ENCODE peak calls at places on chromosome 1, in six cellular contexts. K is upper lobe of right lung, V is transverse colon, G is stomach, A is breast epithelium, X is thoracic aorta. U is an unnamed sample.

GRCh38 chr1:226655251-226656163 is 83.6 kb downstream of the ITPKB start:
- DNase-seq in X (no peak), K (no peak), G (no peak), A (no peak), V (no peak), U (no peak)

GRCh38 chr1:57947471-57947870 is 523.6 kb upstream of the DAB1 start:
- DNase-seq in K (no peak), A (no peak), V (no peak), G (no peak), X (no peak), U (no peak)

GRCh38 chr1:197911172-197911856 is 5.9 kb upstream of the LHX9 start:
- DNase-seq in G (no peak), V (no peak), K (no peak), A (no peak), X (no peak), U (no peak)

GRCh38 chr1:181531951-181532640 is 48.8 kb downstream of the CACNA1E start:
- DNase-seq in V (no peak), X (no peak), A (no peak), K (no peak), G (no peak), U (no peak)

GRCh38 chr1:74790453-74790852 is 57.5 kb downstream of the TYW3 start:
- DNase-seq in V (no peak), G (no peak), K (no peak), X (no peak), A (no peak), U (peak; percentile 42)

GRCh38 chr1:201557572-201557958 is 18.6 kb downstream of the NAV1 start:
- DNase-seq in G (no peak), K (no peak), A (no peak), V (no peak), X (no peak), U (no peak)

GRCh38 chr1:18091660-18092446 is 15.7 kb upstream of the IGSF21 start:
- DNase-seq in G (no peak), X (peak; percentile 44), V (no peak), K (no peak), A (no peak), U (peak; percentile 19)

GRCh38 chr1:32991819-32992488 is 27.3 kb upstream of the RNF19B start:
- DNase-seq in A (no peak), K (no peak), X (no peak), V (no peak), G (no peak), U (no peak)

GRCh38 chr1:180691322-180691721 is 59.5 kb downstream of the XPR1 start:
- DNase-seq in X (no peak), K (no peak), G (no peak), A (no peak), V (no peak), U (no peak)

GRCh38 chr1:31790140-31790539 is 25.7 kb downstream of the SPOCD1 start:
- DNase-seq in V (no peak), X (no peak), K (peak; percentile 57), A (no peak), G (no peak), U (no peak)

GRCh38 chr1:222335586-222335985 is 212.3 kb downstream of the HHIPL2 start:
- DNase-seq in G (no peak), V (no peak), A (no peak), K (no peak), X (no peak), U (no peak)

GRCh38 chr1:12518956-12519707 is 98.9 kb downstream of the DHRS3 start:
- DNase-seq in X (no peak), V (peak; percentile 62), G (no peak), K (no peak), A (no peak), U (peak; percentile 26)

GRCh38 chr1:46532498-46533178 is 18.8 kb downstream of the KNCN start:
- DNase-seq in K (peak; percentile 85), V (peak; percentile 63), X (no peak), A (no peak), G (peak; percentile 64), U (no peak)

GRCh38 chr1:92957020-92957734 is 4.1 kb downstream of the DIPK1A start:
- DNase-seq in K (no peak), V (no peak), X (no peak), G (no peak), A (no peak), U (no peak)

GRCh38 chr1:157438236-157439012 is 113.9 kb downstream of the FCRL5 start:
- DNase-seq in X (no peak), A (no peak), G (no peak), K (no peak), V (no peak), U (no peak)

GRCh38 chr1:84973493-84974334 is 23.2 kb downstream of the MCOLN2 start:
- DNase-seq in G (no peak), A (no peak), K (no peak), X (no peak), V (no peak), U (no peak)

GRCh38 chr1:61247881-61248752 is 165.8 kb downstream of the NFIA start:
- DNase-seq in K (no peak), V (no peak), X (no peak), A (no peak), G (no peak), U (no peak)

GRCh38 chr1:45974541-45975269 is 157.7 kb downstream of the PIK3R3 start:
- DNase-seq in V (peak; percentile 46), G (no peak), K (no peak), A (no peak), X (no peak), U (peak; percentile 39)

GRCh38 chr1:178502856-178503255 is 6.1 kb upstream of the CLEC20A start:
- DNase-seq in G (no peak), X (no peak), V (no peak), K (no peak), A (no peak), U (no peak)

GRCh38 chr1:99808391-99809115 is 41.6 kb upstream of the AGL start:
- DNase-seq in K (no peak), V (peak; percentile 11), A (no peak), G (no peak), X (no peak), U (peak; percentile 79)

GRCh38 chr1:181704556-181704955 is 221.2 kb downstream of the CACNA1E start:
- DNase-seq in K (no peak), X (no peak), G (no peak), V (no peak), A (no peak), U (no peak)

GRCh38 chr1:248622491-248623106 is 12.3 kb downstream of the OR2T11 start:
- DNase-seq in K (no peak), G (no peak), A (no peak), X (no peak), V (no peak), U (no peak)

GRCh38 chr1:1157914-1158710 is 15.6 kb upstream of the TTLL10 start:
- DNase-seq in K (peak; percentile 82), V (peak; percentile 86), X (no peak), G (peak; percentile 83), A (peak; percentile 69), U (no peak)

GRCh38 chr1:220902916-220903315 is 23.7 kb downstream of the HLX start:
- DNase-seq in V (no peak), G (no peak), K (no peak), A (no peak), X (no peak), U (no peak)

GRCh38 chr1:49448200-49448599 is 575.6 kb downstream of the AGBL4 start:
- DNase-seq in V (no peak), K (no peak), G (no peak), A (no peak), X (no peak), U (no peak)

GRCh38 chr1:65423884-65424655 is 3.6 kb downstream of the LEPR start:
- DNase-seq in G (no peak), X (no peak), A (no peak), V (no peak), K (no peak), U (peak; percentile 89)

GRCh38 chr1:219174672-219175564 is 1.2 kb downstream of the LYPLAL1 start:
- DNase-seq in V (peak; percentile 10), K (no peak), A (peak; percentile 24), X (no peak), G (no peak), U (peak; percentile 53)

GRCh38 chr1:4468386-4468785 is 186.0 kb upstream of the AJAP1 start:
- DNase-seq in A (no peak), K (no peak), X (no peak), G (no peak), V (no peak), U (no peak)

GRCh38 chr1:171424494-171424893 is 60.8 kb upstream of the PRRC2C start:
- DNase-seq in K (no peak), X (no peak), G (no peak), A (no peak), V (no peak), U (no peak)

DNA sequence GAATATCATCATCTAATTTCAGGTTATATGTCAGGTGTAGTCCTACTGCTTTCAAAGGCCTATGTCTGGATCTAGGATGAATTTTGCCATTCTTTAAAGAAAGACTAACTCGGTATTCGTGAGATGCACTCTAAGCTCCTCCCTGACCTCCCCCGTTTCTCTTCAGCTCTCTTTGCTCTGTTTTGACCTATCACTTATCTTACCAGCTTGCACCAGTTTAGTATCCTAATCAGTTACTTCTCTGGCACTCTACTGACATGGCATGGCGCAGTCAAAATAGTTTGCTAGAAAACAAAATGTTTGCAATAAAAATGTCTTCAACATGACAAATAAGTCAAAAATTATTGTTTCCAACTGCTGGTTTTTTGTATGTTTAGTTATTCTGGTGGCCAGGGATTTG is 8.4 kb upstream of the SLC16A1 start:
- DNase-seq in V (no peak), G (no peak), X (no peak), K (no peak), A (no peak), U (no peak)
- H3K4me3 ChIP-seq in V (no peak overlapping the region), G (no peak overlapping the region), X (no peak overlapping the region), K (no peak overlapping the region), A (no peak overlapping the region), U (no peak overlapping the region)

GRCh38 chr1:209876091-209876800 is 48.5 kb downstream of the UTP25 start:
- DNase-seq in K (no peak), G (no peak), X (no peak), A (no peak), V (no peak), U (no peak)
- TF ChIP-seq CTCF in K (no peak), G (no peak), X (no peak), A (no peak), V (no peak), U (no peak)

GRCh38 chr1:223715710-223716103 is 3.4 kb downstream of the CAPN2 start:
- DNase-seq in V (no peak), G (no peak), A (no peak), K (no peak), X (no peak), U (no peak)

GRCh38 chr1:223714849-223715709 is 2.7 kb downstream of the CAPN2 start:
- DNase-seq in X (no peak), K (no peak), A (no peak), V (peak; percentile 47), G (no peak), U (no peak)

GRCh38 chr1:223717695-223718363 is 5.5 kb downstream of the CAPN2 start:
- DNase-seq in X (no peak), V (no peak), K (no peak), A (no peak), G (no peak), U (no peak)

GRCh38 chr1:223717123-223717522 is 4.8 kb downstream of the CAPN2 start:
- DNase-seq in V (no peak), A (no peak), G (no peak), X (no peak), K (no peak), U (no peak)

GRCh38 chr1:223716302-223716862 is 4.0 kb downstream of the CAPN2 start:
- DNase-seq in V (peak; percentile 43), G (no peak), K (no peak), X (no peak), A (no peak), U (no peak)
- H3K36me3 ChIP-seq in V (peaks cover 10% of the 10 kb centered on the region), G (peaks cover 52% of the 10 kb centered on the region), K (peaks cover 33% of the 10 kb centered on the region), X (peaks cover 22% of the 10 kb centered on the region), A (no peaks in the 10 kb centered on the region), U (peaks cover 5% of the 10 kb centered on the region)

GRCh38 chr1:153845158-153845557 is 70.0 kb downstream of the SLC27A3 start:
- DNase-seq in A (no peak), X (no peak), G (no peak), V (no peak), K (no peak), U (no peak)
- H3K4me3 ChIP-seq in A (no peak overlapping the region), X (no peak overlapping the region), G (no peak overlapping the region), V (no peak overlapping the region), K (no peak overlapping the region), U (no peak overlapping the region)

U was measured in kidney epithelial cell.